ENCODE peak calls at places on chromosomes 6 and 20, in four cellular contexts. P is foreskin keratinocyte, H is ovary, J is astrocyte. G is an unnamed sample.

GRCh38 chr6:150599199-150600002 is at the start of gene PLEKHG1:
- DNase-seq in J (peak), H (peak), P (peak), G (no peak)

GRCh38 chr6:87074051-87074711 is 20.7 kb downstream of the CGA start:
- DNase-seq in H (no peak), P (no peak), J (no peak), G (no peak)

GRCh38 chr20:17481661-17482060 is 49.5 kb downstream of the BFSP1 start:
- DNase-seq in J (no peak), H (no peak), P (no peak), G (no peak)

GRCh38 chr20:60080401-60080800 is 122.2 kb downstream of the CDH26 start:
- DNase-seq in H (no peak), J (no peak), P (no peak), G (no peak)

GRCh38 chr6:169292340-169293124 is 38.9 kb upstream of the THBS2 start:
- DNase-seq in J (peak), P (peak), H (peak), G (peak)

GRCh38 chr6:112701201-112701600 is 354.1 kb downstream of the RFPL4B start:
- DNase-seq in H (no peak), J (peak), P (no peak), G (no peak)

GRCh38 chr6:36954262-36954931 is at the start of gene PI16:
- DNase-seq in H (no peak), P (no peak), J (no peak), G (peak)

GRCh38 chr20:17594443-17594842 is 24.6 kb downstream of the DSTN start:
- DNase-seq in H (no peak), P (peak), J (peak), G (no peak)

DNA sequence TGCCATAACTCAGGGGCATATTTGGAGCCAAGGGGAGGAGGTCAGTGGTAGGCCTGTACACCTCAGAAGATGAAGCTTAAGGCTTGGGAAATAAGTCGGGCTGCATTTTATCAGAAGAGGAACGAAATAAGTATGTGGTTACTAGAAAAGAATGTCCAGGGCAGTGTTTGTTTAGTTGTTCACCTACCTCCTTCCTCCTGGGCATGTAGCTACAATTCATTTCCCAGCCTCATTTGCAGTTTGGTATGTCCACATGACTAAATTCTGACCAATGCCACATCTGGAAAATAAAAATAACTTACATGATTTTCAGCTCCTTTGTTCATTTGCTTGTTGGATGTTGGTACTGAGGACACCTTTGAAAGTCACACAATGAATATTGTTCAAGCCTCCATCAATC is 294.5 kb upstream of the RGS17 start:
- DNase-seq in J (peak), H (no peak), P (no peak), G (no peak)
- TF ChIP-seq CTCF in J (no peak), H (no peak), P (no peak), G (no peak)

DNA sequence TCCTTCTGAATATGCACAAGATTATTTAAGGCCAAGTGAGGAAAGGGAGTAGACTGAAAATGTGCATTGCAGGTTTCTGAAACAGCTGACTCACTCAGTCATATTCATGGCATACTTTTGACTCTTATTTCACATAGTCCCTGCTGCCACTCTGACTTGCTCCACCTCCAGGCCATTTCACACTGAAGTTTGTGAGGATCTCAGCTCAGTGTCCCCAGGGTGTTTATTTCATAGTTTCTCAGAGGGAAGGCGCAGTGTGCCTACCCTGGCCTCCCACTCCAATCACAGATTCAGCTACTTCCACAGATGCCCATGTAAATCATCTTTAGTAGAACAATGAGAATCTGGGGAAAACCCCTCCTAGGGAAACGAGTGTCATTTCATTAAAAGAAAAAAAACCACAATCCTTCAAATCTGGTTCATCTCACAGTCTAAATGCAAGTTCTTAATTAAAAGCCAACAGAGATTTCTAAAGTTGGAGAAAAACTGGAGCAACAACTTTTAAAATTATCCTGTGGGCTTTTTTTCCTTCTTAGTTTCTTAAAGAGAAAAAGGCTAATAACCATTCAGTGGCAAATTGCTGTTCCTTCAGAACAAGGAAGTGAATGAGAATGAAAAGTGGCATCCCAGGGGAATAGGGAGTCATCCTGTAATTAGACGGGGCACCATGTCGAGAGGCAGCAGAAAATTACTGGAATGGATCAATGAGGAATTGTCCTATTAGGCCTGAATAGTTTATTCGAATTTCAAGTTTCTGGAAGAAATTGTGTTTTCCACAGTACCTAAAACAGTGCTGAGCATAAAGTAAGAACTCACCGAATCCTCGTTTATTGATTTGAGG is 133.6 kb downstream of the TFAP2B start:
- DNase-seq in H (no peak), P (peak), J (no peak), G (no peak)
- TF ChIP-seq CTCF in H (no peak), P (no peak), J (no peak), G (no peak)

GRCh38 chr6:89081423-89082322 is 1.1 kb downstream of the PNRC1 start:
- DNase-seq in H (peak), J (peak), P (peak), G (peak)
- TF ChIP-seq CTCF in H (peak), J (no peak), P (no peak), G (no peak)

GRCh38 chr20:21510414-21510971 is 3.4 kb downstream of the NKX2-2 start:
- DNase-seq in P (no peak), J (no peak), H (no peak), G (no peak)

GRCh38 chr20:21508230-21509078 is 5.4 kb downstream of the NKX2-2 start:
- DNase-seq in P (no peak), J (no peak), H (no peak), G (no peak)

GRCh38 chr20:21509079-21509596 is 4.7 kb downstream of the NKX2-2 start:
- DNase-seq in P (no peak), J (no peak), H (no peak), G (no peak)

GRCh38 chr20:21510995-21511394 is 2.9 kb downstream of the NKX2-2 start:
- DNase-seq in J (no peak), H (no peak), P (no peak), G (no peak)

DNA sequence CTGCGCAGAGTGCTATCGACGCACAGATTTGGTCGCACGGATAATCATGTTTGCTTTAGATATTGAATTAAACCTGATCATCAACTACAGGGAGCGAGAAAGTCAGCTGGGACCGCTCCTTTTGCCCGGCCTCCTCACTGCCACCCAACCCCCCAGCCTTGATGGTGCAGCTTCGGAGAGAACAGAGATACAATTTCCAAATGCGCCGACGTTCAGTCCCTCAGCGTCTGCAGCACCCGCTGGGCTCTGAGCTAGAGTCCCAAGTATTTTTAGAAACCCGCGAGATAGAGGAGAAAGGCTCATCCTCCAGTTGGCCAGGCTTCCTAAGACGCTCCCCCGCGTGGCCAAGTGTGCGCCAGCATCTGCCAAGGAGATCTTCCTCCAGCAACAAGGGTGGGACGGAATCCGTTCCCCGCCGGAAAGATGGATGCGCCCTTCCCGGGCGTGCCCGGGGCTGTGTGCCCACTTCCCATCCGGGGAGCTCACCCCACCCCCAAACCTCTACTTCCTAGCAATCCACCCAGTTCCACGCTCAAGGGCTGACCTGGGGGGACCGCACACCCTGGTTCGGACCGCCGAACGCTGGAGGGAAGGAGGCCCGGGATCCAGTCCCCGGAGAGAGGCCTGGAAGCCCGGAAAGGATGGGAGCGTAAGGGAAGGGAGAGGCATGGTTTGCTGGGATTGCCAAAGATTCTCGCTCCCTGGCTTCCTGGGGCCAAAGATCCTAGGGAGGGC is 4.1 kb downstream of the NKX2-2 start:
- DNase-seq in H (no peak), P (no peak), J (peak), G (no peak)
- TF ChIP-seq CTCF in H (no peak), P (peak), J (no peak), G (no peak)

GRCh38 chr6:11700118-11700718 is 78.4 kb downstream of the ADTRP start:
- DNase-seq in J (peak), H (no peak), P (peak), G (no peak)
- TF ChIP-seq CTCF in J (peak), H (no peak), P (peak), G (peak)

DNA sequence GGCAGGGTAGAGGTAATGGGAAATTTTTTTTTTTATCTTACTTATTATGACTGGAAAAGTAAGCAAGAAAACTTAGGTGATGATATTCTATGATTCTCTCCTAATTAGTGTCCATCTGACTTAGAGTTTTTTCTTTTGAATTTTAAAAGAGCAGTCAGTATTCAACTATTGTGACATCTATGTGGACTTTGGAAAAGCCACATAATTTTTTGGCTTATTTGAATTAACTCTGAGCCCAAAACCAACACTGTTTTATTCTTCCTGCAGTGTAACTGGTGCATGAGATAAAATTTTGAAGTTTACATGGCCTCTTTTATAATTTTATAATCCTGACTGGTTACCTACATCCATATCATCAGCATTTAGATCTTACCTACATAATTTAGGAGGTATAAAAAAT is 619.7 kb downstream of the EPM2A start:
- DNase-seq in P (no peak), H (no peak), J (no peak), G (no peak)
- TF ChIP-seq CTCF in P (no peak), H (no peak), J (no peak), G (no peak)